ENCODE peak calls at places on chromosomes 4 and X, in seven cellular contexts. One of them, this sample, is unnamed.

GRCh38 chrX:132001127-132001526 is 22.0 kb upstream of the STK26 start:
- DNase-seq in K562: no peak
- DNase-seq in WTC11: no peak
- DNase-seq in HEK293T: no peak
- DNase-seq in HepG2: no peak
- DNase-seq in GM12878: no peak
- DNase-seq in H1: no peak
- DNase-seq in this sample: no peak

GRCh38 chrX:140292188-140292587 is 212.7 kb downstream of the SOX3 start:
- DNase-seq in GM12878: no peak
- DNase-seq in HepG2: no peak
- DNase-seq in K562: no peak
- DNase-seq in H1: no peak
- DNase-seq in HEK293T: no peak
- DNase-seq in WTC11: no peak
- DNase-seq in this sample: no peak

GRCh38 chr4:80183196-80184052 is 13.9 kb upstream of the PRDM8 start:
- DNase-seq in K562: no peak
- DNase-seq in HepG2: no peak
- DNase-seq in H1: no peak
- DNase-seq in GM12878: no peak
- DNase-seq in WTC11: no peak
- DNase-seq in HEK293T: peak
- DNase-seq in this sample: no peak

GRCh38 chr4:185307136-185307950 is 88.4 kb downstream of the LRP2BP start:
- DNase-seq in GM12878: peak
- DNase-seq in HEK293T: no peak
- DNase-seq in H1: peak
- DNase-seq in HepG2: no peak
- DNase-seq in WTC11: no peak
- DNase-seq in K562: no peak
- DNase-seq in this sample: no peak

GRCh38 chr4:21001490-21001889 is 301.2 kb downstream of the PACRGL start:
- DNase-seq in WTC11: no peak
- DNase-seq in GM12878: no peak
- DNase-seq in HepG2: no peak
- DNase-seq in K562: no peak
- DNase-seq in HEK293T: no peak
- DNase-seq in H1: no peak
- DNase-seq in this sample: no peak

GRCh38 chr4:5780831-5781480 is 70.0 kb downstream of the EVC start:
- DNase-seq in GM12878: no peak
- DNase-seq in HEK293T: no peak
- DNase-seq in HepG2: no peak
- DNase-seq in K562: no peak
- DNase-seq in H1: no peak
- DNase-seq in WTC11: no peak
- DNase-seq in this sample: no peak

GRCh38 chr4:80989921-80990544 is 40.5 kb upstream of the BMP3 start:
- DNase-seq in HepG2: peak
- DNase-seq in WTC11: no peak
- DNase-seq in K562: peak
- DNase-seq in GM12878: peak
- DNase-seq in H1: peak
- DNase-seq in HEK293T: peak
- DNase-seq in this sample: peak

GRCh38 chr4:64940698-64941097 is 531.4 kb upstream of the TECRL start:
- DNase-seq in WTC11: no peak
- DNase-seq in K562: no peak
- DNase-seq in GM12878: no peak
- DNase-seq in HepG2: no peak
- DNase-seq in HEK293T: no peak
- DNase-seq in H1: no peak
- DNase-seq in this sample: no peak

GRCh38 chr4:48967101-48967500 is 19.0 kb upstream of the CWH43 start:
- DNase-seq in H1: no peak
- DNase-seq in K562: no peak
- DNase-seq in WTC11: no peak
- DNase-seq in HEK293T: no peak
- DNase-seq in GM12878: no peak
- DNase-seq in HepG2: no peak
- DNase-seq in this sample: no peak

GRCh38 chr4:23970193-23970850 is 80.5 kb upstream of the PPARGC1A start:
- DNase-seq in K562: no peak
- DNase-seq in HepG2: no peak
- DNase-seq in GM12878: no peak
- DNase-seq in WTC11: no peak
- DNase-seq in H1: no peak
- DNase-seq in HEK293T: no peak
- DNase-seq in this sample: no peak

GRCh38 chrX:151006410-151007109 is 23.4 kb downstream of the HMGB3 start:
- DNase-seq in HEK293T: no peak
- DNase-seq in GM12878: no peak
- DNase-seq in HepG2: no peak
- DNase-seq in H1: no peak
- DNase-seq in K562: no peak
- DNase-seq in WTC11: no peak
- DNase-seq in this sample: no peak

GRCh38 chr4:189117426-189117825 is 823.2 kb upstream of the FRG1 start:
- DNase-seq in HEK293T: no peak
- DNase-seq in WTC11: peak
- DNase-seq in H1: no peak
- DNase-seq in GM12878: no peak
- DNase-seq in K562: no peak
- DNase-seq in HepG2: no peak
- DNase-seq in this sample: no peak

GRCh38 chrX:113586281-113586898 is 745.8 kb upstream of the AMOT start:
- DNase-seq in WTC11: no peak
- DNase-seq in HEK293T: no peak
- DNase-seq in HepG2: no peak
- DNase-seq in H1: no peak
- DNase-seq in GM12878: no peak
- DNase-seq in K562: no peak
- DNase-seq in this sample: no peak

GRCh38 chrX:18701621-18702361 is 5.7 kb upstream of the PPEF1 start:
- DNase-seq in HEK293T: no peak
- DNase-seq in HepG2: peak
- DNase-seq in H1: no peak
- DNase-seq in GM12878: no peak
- DNase-seq in K562: no peak
- DNase-seq in WTC11: no peak
- DNase-seq in this sample: no peak

GRCh38 chrX:135520553-135521404 is at the start of gene INTS6L:
- DNase-seq in HEK293T: peak
- DNase-seq in GM12878: peak
- DNase-seq in WTC11: peak
- DNase-seq in K562: peak
- DNase-seq in HepG2: no peak
- DNase-seq in H1: peak
- DNase-seq in this sample: peak

GRCh38 chrX:85569096-85569495 is 189.6 kb upstream of the POF1B start:
- DNase-seq in K562: no peak
- DNase-seq in HepG2: no peak
- DNase-seq in H1: no peak
- DNase-seq in GM12878: no peak
- DNase-seq in HEK293T: no peak
- DNase-seq in WTC11: no peak
- DNase-seq in this sample: no peak
- TF ChIP-seq SP1 in K562: no peak
- TF ChIP-seq SP1 in HepG2: no peak
- TF ChIP-seq SP1 in H1: no peak
- TF ChIP-seq SP1 in GM12878: no peak
- TF ChIP-seq SP1 in HEK293T: no peak
- TF ChIP-seq SP1 in WTC11: no peak
- TF ChIP-seq SP1 in this sample: no peak

GRCh38 chr4:71188197-71188625 is 150.6 kb upstream of the SLC4A4 start:
- DNase-seq in GM12878: no peak
- DNase-seq in K562: no peak
- DNase-seq in HepG2: no peak
- DNase-seq in WTC11: no peak
- DNase-seq in H1: no peak
- DNase-seq in HEK293T: peak
- DNase-seq in this sample: no peak

GRCh38 chr4:71187399-71188196 is 151.2 kb upstream of the SLC4A4 start:
- DNase-seq in GM12878: no peak
- DNase-seq in H1: no peak
- DNase-seq in K562: no peak
- DNase-seq in WTC11: peak
- DNase-seq in HEK293T: peak
- DNase-seq in HepG2: no peak
- DNase-seq in this sample: no peak

GRCh38 chr4:71186257-71186565 is 152.6 kb upstream of the SLC4A4 start:
- DNase-seq in H1: no peak
- DNase-seq in WTC11: no peak
- DNase-seq in K562: no peak
- DNase-seq in GM12878: no peak
- DNase-seq in HepG2: no peak
- DNase-seq in HEK293T: no peak
- DNase-seq in this sample: no peak

GRCh38 chr4:71188951-71189350 is 149.9 kb upstream of the SLC4A4 start:
- DNase-seq in GM12878: no peak
- DNase-seq in H1: no peak
- DNase-seq in K562: no peak
- DNase-seq in HepG2: no peak
- DNase-seq in WTC11: no peak
- DNase-seq in HEK293T: no peak
- DNase-seq in this sample: no peak

DNA sequence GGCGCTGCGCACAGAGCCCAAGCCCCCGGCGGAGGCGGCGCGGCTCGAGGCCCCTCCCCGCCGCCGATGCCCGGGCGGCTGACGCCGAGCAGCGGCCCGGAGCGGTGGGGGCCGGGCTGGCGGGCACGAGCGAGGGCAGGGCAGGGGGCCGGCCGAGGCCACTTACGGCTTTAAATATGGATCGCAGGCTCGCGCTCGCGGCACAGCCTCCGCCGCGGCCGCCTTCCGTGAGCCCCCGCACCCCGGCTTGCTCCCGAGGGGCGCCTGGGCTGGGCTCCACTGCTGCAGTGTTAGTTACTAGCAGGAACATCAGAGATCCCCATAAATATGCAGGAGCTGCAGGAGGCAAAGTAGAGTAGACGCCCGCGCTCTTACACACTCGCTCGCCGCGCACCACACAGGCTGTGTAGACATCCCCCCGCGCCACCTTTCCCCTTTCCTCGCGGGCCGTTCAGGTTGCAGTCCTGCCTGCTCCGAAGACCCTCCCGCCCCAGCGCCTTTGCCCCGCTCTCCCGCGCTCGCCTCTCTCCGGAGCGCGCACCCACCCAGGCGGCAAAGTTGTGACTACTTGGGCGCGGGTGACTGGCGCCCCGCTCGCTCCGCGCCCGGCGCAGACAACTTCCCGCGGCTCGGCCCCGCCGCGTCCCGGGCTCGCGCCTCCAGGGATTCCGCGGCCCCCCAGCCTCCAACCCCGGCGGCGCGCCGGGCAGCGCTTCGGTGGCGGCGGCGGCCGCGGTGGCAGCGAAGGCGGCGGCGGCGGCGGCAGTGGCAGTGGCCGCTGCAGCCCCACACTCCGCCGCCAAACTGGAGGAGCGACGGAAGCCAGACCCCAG is 152.0 kb upstream of the SLC4A4 start:
- DNase-seq in H1: no peak
- DNase-seq in WTC11: peak
- DNase-seq in GM12878: no peak
- DNase-seq in K562: no peak
- DNase-seq in HepG2: no peak
- DNase-seq in HEK293T: peak
- DNase-seq in this sample: no peak
- TF ChIP-seq SP1 in H1: no peak
- TF ChIP-seq SP1 in WTC11: peak
- TF ChIP-seq SP1 in GM12878: no peak
- TF ChIP-seq SP1 in K562: no peak
- TF ChIP-seq SP1 in HepG2: no peak
- TF ChIP-seq SP1 in HEK293T: no peak
- TF ChIP-seq SP1 in this sample: no peak

DNA sequence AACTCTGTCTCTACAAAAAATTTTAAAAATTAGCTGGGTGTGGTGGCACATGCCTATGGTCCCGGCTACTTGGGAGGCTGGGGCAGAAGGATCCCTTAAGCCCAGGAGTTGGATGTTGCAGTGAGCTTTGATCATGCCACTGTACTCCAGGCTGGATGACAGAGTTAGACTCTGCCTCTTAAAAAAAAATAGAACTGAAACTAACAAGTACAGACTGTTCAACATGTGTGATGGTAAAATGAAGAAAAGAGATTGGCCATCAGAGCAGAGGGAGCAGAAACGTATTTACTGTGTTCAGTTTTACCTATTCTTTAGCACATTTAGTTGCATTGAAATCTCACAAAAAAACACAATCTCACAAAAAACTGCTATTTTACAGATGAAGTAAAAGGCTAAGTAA is 77.9 kb upstream of the NAP1L5 start:
- DNase-seq in H1: no peak
- DNase-seq in HepG2: no peak
- DNase-seq in GM12878: no peak
- DNase-seq in K562: no peak
- DNase-seq in WTC11: no peak
- DNase-seq in HEK293T: no peak
- DNase-seq in this sample: no peak
- TF ChIP-seq SP1 in H1: no peak
- TF ChIP-seq SP1 in HepG2: no peak
- TF ChIP-seq SP1 in GM12878: no peak
- TF ChIP-seq SP1 in K562: no peak
- TF ChIP-seq SP1 in WTC11: no peak
- TF ChIP-seq SP1 in HEK293T: no peak
- TF ChIP-seq SP1 in this sample: no peak

GRCh38 chr4:7539659-7540058 is 104.9 kb upstream of the PSAPL1 start:
- DNase-seq in HEK293T: peak
- DNase-seq in WTC11: peak
- DNase-seq in HepG2: peak
- DNase-seq in H1: no peak
- DNase-seq in K562: peak
- DNase-seq in GM12878: no peak
- DNase-seq in this sample: peak
- TF ChIP-seq SP1 in HEK293T: peak
- TF ChIP-seq SP1 in WTC11: peak
- TF ChIP-seq SP1 in HepG2: no peak
- TF ChIP-seq SP1 in H1: no peak
- TF ChIP-seq SP1 in K562: no peak
- TF ChIP-seq SP1 in GM12878: no peak
- TF ChIP-seq SP1 in this sample: peak

This sample was measured in HCT116.